ENCODE peak calls at places on chromosome 10, in four cellular contexts. D, I, G and T are unnamed samples.
A peak's percentile ranks its signal among the peaks of the same experiment; 100 is the strongest.

GRCh38 chr10:404341-404740 is 269.1 kb downstream of the ZMYND11 start:
- DNase-seq in D (no peak), I (no peak), G (peak; percentile 83), T (no peak)

GRCh38 chr10:43898592-43898991 is 249.9 kb upstream of the ZNF32 start:
- DNase-seq in D (no peak), I (no peak), G (no peak), T (no peak)

GRCh38 chr10:99658622-99659030 is 683 bp upstream of the ENTPD7 start:
- DNase-seq in D (peak; percentile 66), I (no peak), G (no peak), T (peak; percentile 22)

GRCh38 chr10:16439294-16439693 is 2.5 kb downstream of the PTER start:
- DNase-seq in D (no peak), I (no peak), G (no peak), T (no peak)

GRCh38 chr10:48470893-48471805 is 133.7 kb downstream of the ARHGAP22 start:
- DNase-seq in D (no peak), I (no peak), G (no peak), T (no peak)

GRCh38 chr10:122246830-122247520 is 24.1 kb upstream of the BTBD16 start:
- DNase-seq in D (no peak), I (no peak), G (no peak), T (no peak)

GRCh38 chr10:13276749-13277394 is 23.0 kb downstream of the PHYH start:
- DNase-seq in D (no peak), I (no peak), G (no peak), T (no peak)

GRCh38 chr10:99232357-99232999 is 3.2 kb downstream of the HPSE2 start:
- DNase-seq in D (no peak), I (no peak), G (no peak), T (no peak)

GRCh38 chr10:75210193-75211006 is at the start of gene VDAC2:
- DNase-seq in D (peak; percentile 94), I (peak; percentile 79), G (no peak), T (peak; percentile 83)

GRCh38 chr10:125844673-125845300 is 21.4 kb downstream of the BCCIP start:
- DNase-seq in D (no peak), I (no peak), G (no peak), T (no peak)

GRCh38 chr10:132643709-132644543 is 106.3 kb downstream of the INPP5A start:
- DNase-seq in D (no peak), I (no peak), G (no peak), T (no peak)

GRCh38 chr10:77299257-77299656 is 338.4 kb downstream of the KCNMA1 start:
- DNase-seq in D (no peak), I (no peak), G (no peak), T (no peak)

GRCh38 chr10:12358863-12359647 is 9.7 kb downstream of the CAMK1D start:
- DNase-seq in D (no peak), I (no peak), G (no peak), T (no peak)

GRCh38 chr10:69475433-69475830 is 24.2 kb downstream of the TSPAN15 start:
- DNase-seq in D (no peak), I (no peak), G (no peak), T (no peak)